ENCODE peak calls at places on chromosomes 4 and X, in six cellular contexts. J is astrocyte of the cerebellum; U is HL-60; C is BJ; P is cardiac muscle cell; B is CD8-positive, alpha-beta T cell. Z is an unnamed sample.

GRCh38 chrX:115603534-115604074 is 42.6 kb downstream of the PLS3 start:
- DNase-seq in J (no peak), U (no peak), C (no peak), P (no peak), B (no peak), Z (no peak)

GRCh38 chrX:124217289-124218251 is 114.9 kb upstream of the TEX13D start:
- DNase-seq in J (no peak), U (peak), C (no peak), P (peak), B (peak), Z (no peak)

GRCh38 chrX:31154941-31155340 is 83.1 kb upstream of the FTHL17 start:
- DNase-seq in J (no peak), U (no peak), C (no peak), P (no peak), B (no peak), Z (no peak)

GRCh38 chr4:15677507-15677988 is 4.1 kb upstream of the FAM200B start:
- DNase-seq in J (no peak), U (no peak), C (no peak), P (peak), B (no peak), Z (no peak)

GRCh38 chr4:136939781-136940180 is 592.5 kb downstream of the PCDH18 start:
- DNase-seq in J (no peak), U (no peak), C (no peak), P (no peak), B (no peak), Z (no peak)

GRCh38 chrX:40543661-40544328 is 37.0 kb upstream of the ATP6AP2 start:
- DNase-seq in J (peak), U (no peak), C (no peak), P (peak), B (no peak), Z (no peak)

GRCh38 chr4:57074753-57075152 is 35.4 kb downstream of the IGFBP7 start:
- DNase-seq in J (no peak), U (no peak), C (peak), P (peak), B (no peak), Z (peak)

GRCh38 chrX:42269186-42269585 is 345.8 kb upstream of the CASK start:
- DNase-seq in J (no peak), U (peak), C (peak), P (peak), B (no peak), Z (no peak)

GRCh38 chr4:26171953-26172352 is 148.9 kb upstream of the RBPJ start:
- DNase-seq in J (peak), U (no peak), C (no peak), P (peak), B (no peak), Z (no peak)

GRCh38 chr4:150828159-150828558 is 186.9 kb downstream of the LRBA start:
- DNase-seq in J (no peak), U (no peak), C (no peak), P (no peak), B (peak), Z (no peak)

GRCh38 chr4:3419836-3420605 is 21.7 kb upstream of the HGFAC start:
- DNase-seq in J (no peak), U (no peak), C (no peak), P (no peak), B (no peak), Z (no peak)

GRCh38 chr4:314296-314903 is 9.1 kb upstream of the ZNF732 start:
- DNase-seq in J (no peak), U (no peak), C (no peak), P (no peak), B (no peak), Z (no peak)

GRCh38 chrX:111270339-111270738 is at the start of gene CAPN6:
- DNase-seq in J (no peak), U (no peak), C (no peak), P (peak), B (no peak), Z (no peak)

GRCh38 chr4:110055014-110055768 is 142.5 kb downstream of the EGF start:
- DNase-seq in J (no peak), U (no peak), C (no peak), P (no peak), B (no peak), Z (no peak)

GRCh38 chr4:114393295-114394038 is 205.1 kb upstream of the UGT8 start:
- DNase-seq in J (no peak), U (no peak), C (no peak), P (no peak), B (no peak), Z (no peak)

GRCh38 chr4:186935881-186936280 is 212.2 kb upstream of the FAT1 start:
- DNase-seq in J (no peak), U (no peak), C (no peak), P (no peak), B (no peak), Z (no peak)

GRCh38 chr4:139171878-139172691 is 4.9 kb downstream of the ELF2 start:
- DNase-seq in J (no peak), U (no peak), C (no peak), P (peak), B (no peak), Z (no peak)

GRCh38 chr4:170097681-170098080 is 7.9 kb upstream of the AADAT start:
- DNase-seq in J (no peak), U (no peak), C (no peak), P (no peak), B (no peak), Z (no peak)

GRCh38 chr4:52110171-52110570 is 59.1 kb downstream of the SPATA18 start:
- DNase-seq in J (no peak), U (no peak), C (no peak), P (no peak), B (no peak), Z (no peak)

GRCh38 chr4:28508649-28509048 is 1648.0 kb downstream of the STIM2 start:
- DNase-seq in J (no peak), U (no peak), C (no peak), P (no peak), B (no peak), Z (no peak)

GRCh38 chrX:42943051-42943450 is 165.1 kb upstream of the PPP1R2C start:
- DNase-seq in J (no peak), U (no peak), C (no peak), P (peak), B (no peak), Z (no peak)

GRCh38 chr4:102344955-102345794 is at the start of gene SLC39A8:
- DNase-seq in J (peak), U (peak), C (no peak), P (peak), B (peak), Z (no peak)

GRCh38 chr4:127574643-127575042 is 58.1 kb upstream of the INTU start:
- DNase-seq in J (no peak), U (no peak), C (no peak), P (no peak), B (no peak), Z (no peak)

GRCh38 chr4:144723471-144723870 is 77.5 kb downstream of the HHIP start:
- DNase-seq in J (no peak), U (no peak), C (no peak), P (no peak), B (no peak), Z (no peak)

GRCh38 chrX:5976332-5976731 is 252.3 kb downstream of the NLGN4X start:
- DNase-seq in J (no peak), U (no peak), C (no peak), P (no peak), B (no peak), Z (no peak)

GRCh38 chr4:123453006-123453685 is 56.6 kb downstream of the SPRY1 start:
- DNase-seq in J (peak), U (no peak), C (no peak), P (no peak), B (no peak), Z (no peak)

GRCh38 chrX:38548508-38548907 is 12.8 kb upstream of the TSPAN7 start:
- DNase-seq in J (no peak), U (no peak), C (no peak), P (no peak), B (no peak), Z (no peak)

GRCh38 chr4:26385690-26386089 is 64.9 kb downstream of the RBPJ start:
- DNase-seq in J (no peak), U (no peak), C (no peak), P (no peak), B (no peak), Z (no peak)

GRCh38 chr4:145840162-145840768 is 98.4 kb downstream of the ZNF827 start:
- DNase-seq in J (peak), U (peak), C (no peak), P (peak), B (no peak), Z (no peak)

GRCh38 chr4:143512978-143513313 is 556 bp upstream of the SMARCA5 start:
- DNase-seq in J (no peak), U (no peak), C (no peak), P (no peak), B (no peak), Z (no peak)

GRCh38 chr4:80279751-80280150 is 13.3 kb downstream of the FGF5 start:
- DNase-seq in J (no peak), U (no peak), C (no peak), P (no peak), B (no peak), Z (no peak)

GRCh38 chrX:2837961-2838360 is 9.2 kb downstream of the GYG2 start:
- DNase-seq in J (no peak), U (no peak), C (no peak), P (no peak), B (no peak), Z (no peak)

GRCh38 chrX:96770315-96770714 is 85.7 kb downstream of the DIAPH2 start:
- DNase-seq in J (peak), U (no peak), C (no peak), P (peak), B (no peak), Z (no peak)
- TF ChIP-seq CTCF in J (peak), U (no peak), C (peak), P (peak), B (peak), Z (no peak)

GRCh38 chr4:173761938-173762337 is 231.9 kb upstream of the HAND2 start:
- DNase-seq in J (no peak), U (no peak), C (no peak), P (no peak), B (no peak), Z (no peak)
- H3K4me3 ChIP-seq in J (no peak), U (no peak), C (no peak), P (no peak), B (no peak), Z (no peak)

DNA sequence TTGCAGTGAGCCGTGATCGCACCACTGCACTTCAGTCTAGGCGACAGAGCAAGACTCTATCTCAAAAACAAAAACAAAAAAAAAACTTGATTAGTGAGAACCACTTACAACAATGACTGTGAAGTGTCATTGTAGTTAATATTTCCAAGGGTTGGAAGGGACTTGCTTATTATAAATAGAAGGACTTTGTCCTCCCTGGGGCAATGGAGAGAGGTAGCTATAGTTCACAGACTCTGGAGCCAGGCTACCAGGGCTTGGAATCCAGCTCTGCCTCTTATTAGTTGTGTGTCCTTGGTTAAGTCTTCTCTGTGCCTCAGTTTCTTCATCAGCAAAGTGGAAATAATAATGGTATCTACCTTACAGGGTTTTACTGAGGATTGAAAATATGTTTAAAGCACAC is 51.6 kb downstream of the TMEM150C start:
- DNase-seq in J (no peak), U (no peak), C (no peak), P (no peak), B (no peak), Z (no peak)
- TF ChIP-seq CTCF in J (no peak), U (no peak), C (no peak), P (no peak), B (no peak), Z (no peak)

DNA sequence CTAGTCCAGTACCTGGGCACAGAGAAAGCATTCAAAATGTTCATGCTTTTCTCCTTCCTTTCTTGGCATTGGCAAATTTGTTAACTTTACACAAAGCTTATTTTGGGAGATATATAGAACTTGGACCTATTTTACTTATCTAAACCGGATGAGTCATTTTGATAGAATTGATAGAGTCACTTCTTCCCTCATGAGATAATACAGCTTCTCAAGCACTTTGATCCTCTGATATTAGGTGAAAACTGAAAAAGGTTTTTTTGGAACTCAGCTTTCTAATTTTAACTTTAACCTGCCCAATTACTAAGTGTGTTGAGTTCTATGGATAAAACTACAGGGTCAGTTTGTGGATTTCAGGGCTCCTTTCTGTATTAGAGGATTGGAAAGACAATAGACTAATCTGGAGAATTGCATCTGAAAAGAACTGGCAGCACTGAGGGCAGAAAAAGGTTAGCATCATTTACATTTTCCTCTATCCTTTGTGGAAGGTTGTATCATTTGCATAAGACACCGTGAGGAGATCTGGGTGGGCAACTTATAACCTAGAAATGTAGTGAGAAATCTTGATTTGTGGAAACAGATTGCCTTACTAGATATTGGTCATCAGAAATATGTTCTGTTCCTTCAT is 2.4 kb downstream of the WDR44 start:
- DNase-seq in J (no peak), U (no peak), C (no peak), P (no peak), B (no peak), Z (no peak)
- H3K4me3 ChIP-seq in J (peak), U (peak), C (no peak), P (peak), B (peak), Z (peak)

GRCh38 chr4:95183656-95184408 is 364.9 kb downstream of the UNC5C start:
- DNase-seq in J (no peak), U (no peak), C (no peak), P (no peak), B (no peak), Z (no peak)

GRCh38 chr4:95178938-95179337 is 369.8 kb downstream of the UNC5C start:
- DNase-seq in J (no peak), U (no peak), C (no peak), P (no peak), B (no peak), Z (no peak)

GRCh38 chr4:95180531-95181315 is 368.1 kb downstream of the UNC5C start:
- DNase-seq in J (no peak), U (no peak), C (no peak), P (no peak), B (no peak), Z (no peak)

GRCh38 chr4:95181446-95182306 is 367.1 kb downstream of the UNC5C start:
- DNase-seq in J (peak), U (no peak), C (no peak), P (peak), B (no peak), Z (no peak)
- TF ChIP-seq CTCF in J (peak), U (no peak), C (no peak), P (peak), B (no peak), Z (no peak)

GRCh38 chrX:1249101-1249887 is 19.3 kb upstream of the CSF2RA start:
- DNase-seq in J (no peak), U (peak), C (peak), P (peak), B (peak), Z (no peak)
- H3K4me3 ChIP-seq in J (no peak), U (no peak), C (peak), P (peak), B (peak), Z (no peak)

GRCh38 chr4:184733654-184734524 is at the start of gene CENPU:
- DNase-seq in J (peak), U (peak), C (peak), P (peak), B (peak), Z (peak)
- TF ChIP-seq CTCF in J (no peak), U (no peak), C (no peak), P (no peak), B (no peak), Z (no peak)